ENCODE peak calls at places on chromosomes 7 and 10, in six cellular contexts. K is Peyer's patch; Y is prostate gland; V is GM23338; R is activated CD4-positive, alpha-beta T cell treated with anti-CD3 and anti-CD28 coated beads for 24 hours; Z is AG10803. W is an unnamed sample.

GRCh38 chr7:129480674-129481363 is 21.5 kb upstream of the SMKR1 start:
- DNase-seq in K (no peak), Y (no peak), V (no peak), R (no peak), Z (no peak), W (peak)

GRCh38 chr10:93073539-93074136 is at the start of gene CYP26A1:
- DNase-seq in K (no peak), Y (no peak), V (peak), R (no peak), Z (no peak), W (no peak)

GRCh38 chr7:113099284-113099919 is 12.8 kb upstream of the GPR85 start:
- DNase-seq in K (no peak), Y (peak), V (peak), R (no peak), Z (no peak), W (no peak)

GRCh38 chr7:36638586-36639265 is 85.6 kb downstream of the AOAH start:
- DNase-seq in K (no peak), Y (no peak), V (no peak), R (no peak), Z (no peak), W (no peak)

GRCh38 chr10:118915161-118915560 is 114.4 kb upstream of the NANOS1 start:
- DNase-seq in K (no peak), Y (no peak), V (no peak), R (no peak), Z (no peak), W (no peak)

GRCh38 chr10:68332259-68333057 is at the start of gene PBLD:
- DNase-seq in K (peak), Y (peak), V (peak), R (peak), Z (peak), W (peak)

GRCh38 chr7:118259115-118259514 is 34.6 kb downstream of the ANKRD7 start:
- DNase-seq in K (no peak), Y (no peak), V (no peak), R (no peak), Z (no peak), W (no peak)

GRCh38 chr10:132389631-132390454 is 7.2 kb upstream of the PWWP2B start:
- DNase-seq in K (peak), Y (no peak), V (peak), R (no peak), Z (peak), W (peak)

GRCh38 chr7:4856336-4857056 is 5.3 kb downstream of the PAPOLB start:
- DNase-seq in K (no peak), Y (no peak), V (no peak), R (no peak), Z (no peak), W (no peak)

GRCh38 chr7:43535031-43535451 is 47.9 kb upstream of the STK17A start:
- DNase-seq in K (no peak), Y (no peak), V (no peak), R (no peak), Z (peak), W (peak)

GRCh38 chr7:103447073-103447960 is 1.3 kb upstream of the SLC26A5 start:
- DNase-seq in K (peak), Y (peak), V (peak), R (no peak), Z (peak), W (peak)

GRCh38 chr10:89301721-89302445 is at the start of gene IFIT2:
- DNase-seq in K (peak), Y (peak), V (peak), R (no peak), Z (peak), W (peak)

GRCh38 chr7:31663072-31663471 is 23.9 kb upstream of the PPP1R17 start:
- DNase-seq in K (no peak), Y (no peak), V (peak), R (no peak), Z (no peak), W (no peak)

GRCh38 chr10:52259428-52259812 is 54.7 kb upstream of the DKK1 start:
- DNase-seq in K (no peak), Y (no peak), V (no peak), R (no peak), Z (no peak), W (no peak)

GRCh38 chr10:132423966-132424847 is 27.2 kb downstream of the PWWP2B start:
- DNase-seq in K (no peak), Y (peak), V (no peak), R (no peak), Z (no peak), W (no peak)

GRCh38 chr7:24817339-24817738 is 60.1 kb upstream of the GSDME start:
- DNase-seq in K (no peak), Y (no peak), V (no peak), R (no peak), Z (no peak), W (no peak)

GRCh38 chr7:79711660-79712059 is 258.2 kb upstream of the MAGI2 start:
- DNase-seq in K (no peak), Y (no peak), V (no peak), R (no peak), Z (no peak), W (no peak)

GRCh38 chr7:229184-229964 is 37.0 kb downstream of the FAM20C start:
- DNase-seq in K (peak), Y (no peak), V (no peak), R (no peak), Z (peak), W (peak)

GRCh38 chr10:99339563-99340047 is 10.4 kb downstream of the CNNM1 start:
- DNase-seq in K (no peak), Y (no peak), V (no peak), R (no peak), Z (peak), W (no peak)

GRCh38 chr10:105542401-105542800 is 901.3 kb downstream of the SORCS3 start:
- DNase-seq in K (no peak), Y (no peak), V (no peak), R (no peak), Z (no peak), W (no peak)

GRCh38 chr10:100528885-100529472 is 692 bp downstream of the NDUFB8 start:
- DNase-seq in K (no peak), Y (no peak), V (peak), R (no peak), Z (no peak), W (no peak)

GRCh38 chr7:54811016-54811924 is 52.3 kb upstream of the SEC61G start:
- DNase-seq in K (no peak), Y (no peak), V (no peak), R (no peak), Z (peak), W (peak)

GRCh38 chr10:27448926-27449325 is 55.2 kb upstream of the RAB18 start:
- DNase-seq in K (no peak), Y (no peak), V (peak), R (no peak), Z (peak), W (no peak)